ENCODE peak calls at places on chromosomes 5 and 9, in five cellular contexts. E is B cell, X is dermis microvascular lymphatic vessel endothelial cell, Q is M059J, H is LHCN-M2. I is an unnamed sample.

GRCh38 chr5:113612060-113612496 is 98.6 kb downstream of the YTHDC2 start:
- DNase-seq in X (peak), Q (peak), E (peak), H (peak), I (peak)

GRCh38 chr5:57302164-57302563 is 128.3 kb downstream of the GPBP1 start:
- DNase-seq in X (no peak), H (peak), Q (peak), E (no peak), I (peak)

GRCh38 chr9:87639949-87640348 is 86.0 kb upstream of the CTSL start:
- DNase-seq in X (no peak), E (no peak), Q (no peak), H (no peak), I (no peak)

GRCh38 chr9:16312962-16313546 is 557.4 kb downstream of the BNC2 start:
- DNase-seq in Q (no peak), E (no peak), X (no peak), H (no peak), I (no peak)

GRCh38 chr5:140342287-140342686 is 4.1 kb downstream of the HBEGF start:
- DNase-seq in H (no peak), E (no peak), X (no peak), Q (no peak), I (no peak)

GRCh38 chr9:34611251-34611810 is 566 bp downstream of the RPP25L start:
- DNase-seq in H (no peak), X (no peak), Q (no peak), E (peak), I (no peak)

GRCh38 chr9:13750061-13750460 is 470.6 kb upstream of the MPDZ start:
- DNase-seq in E (no peak), X (no peak), H (peak), Q (peak), I (peak)

GRCh38 chr9:35725362-35725761 is 6.6 kb downstream of the TLN1 start:
- DNase-seq in X (no peak), E (no peak), Q (no peak), H (peak), I (no peak)